ENCODE peak calls at places on chromosomes 3 and 15, in seven cellular contexts. P is esophagus squamous epithelium, G is pancreas, Q is colonic mucosa, C is iPS DF 6.9, F is adrenal gland, D is HCT116. N is an unnamed sample. For H3K4me1, the result is how much of the 10 kb centered on the place peaks cover.

GRCh38 chr3:27720899-27721716 is 1.0 kb downstream of the EOMES start:
- DNase-seq in Q (no peak), C (no peak), P (no peak), D (peak), G (no peak), F (no peak), N (peak)

GRCh38 chr15:88476635-88477038 is 9.1 kb downstream of the MRPS11 start:
- DNase-seq in Q (peak), G (no peak), C (no peak), P (no peak), F (peak), D (peak), N (no peak)

GRCh38 chr3:71551286-71551919 is 32.1 kb downstream of the FOXP1 start:
- DNase-seq in F (no peak), Q (no peak), G (no peak), C (no peak), P (no peak), D (no peak), N (no peak)

GRCh38 chr3:87127286-87127685 is 99.8 kb upstream of the CHMP2B start:
- DNase-seq in Q (no peak), G (no peak), D (no peak), P (no peak), C (no peak), F (no peak), N (no peak)

GRCh38 chr15:33089165-33089877 is 105.2 kb downstream of the FMN1 start:
- DNase-seq in F (no peak), C (no peak), G (no peak), P (no peak), D (no peak), Q (no peak), N (no peak)

GRCh38 chr3:90015688-90016356 is 908.4 kb downstream of the EPHA3 start:
- DNase-seq in D (no peak), Q (no peak), G (no peak), P (no peak), C (no peak), F (no peak), N (no peak)

GRCh38 chr15:93649691-93650235 is 560.8 kb upstream of the RGMA start:
- DNase-seq in P (no peak), D (no peak), F (no peak), C (no peak), Q (no peak), G (no peak), N (no peak)

GRCh38 chr15:98221577-98221976 is 261.1 kb downstream of the ARRDC4 start:
- DNase-seq in F (no peak), C (no peak), Q (no peak), G (no peak), P (no peak), D (no peak), N (no peak)

GRCh38 chr3:50242778-50243551 is 7.0 kb downstream of the GNAI2 start:
- DNase-seq in Q (peak), P (peak), G (no peak), C (no peak), D (no peak), F (peak), N (peak)

GRCh38 chr15:101313041-101313761 is 18.2 kb upstream of the SNRPA1 start:
- DNase-seq in D (no peak), P (no peak), F (no peak), Q (no peak), G (no peak), C (no peak), N (peak)

GRCh38 chr15:28947241-28947674 is 61.5 kb downstream of the APBA2 start:
- DNase-seq in C (no peak), F (no peak), G (no peak), Q (no peak), D (no peak), P (no peak), N (no peak)

GRCh38 chr3:79140718-79141117 is 627.1 kb downstream of the ROBO1 start:
- DNase-seq in D (no peak), P (no peak), Q (no peak), C (no peak), G (no peak), F (no peak), N (no peak)

GRCh38 chr15:40344631-40345120 is 3.9 kb upstream of the CCDC9B start:
- DNase-seq in G (peak), Q (peak), F (peak), D (no peak), P (no peak), C (no peak), N (peak)

GRCh38 chr3:122560680-122561079 is 3.4 kb downstream of the PARP9 start:
- DNase-seq in C (no peak), D (peak), P (no peak), F (peak), G (no peak), Q (peak), N (no peak)

GRCh38 chr3:197847866-197848401 is 56.9 kb downstream of the LRCH3 start:
- DNase-seq in C (no peak), F (no peak), D (no peak), P (no peak), Q (peak), G (no peak), N (no peak)

GRCh38 chr3:20739814-20740213 is 553.8 kb upstream of the SGO1 start:
- DNase-seq in P (no peak), F (no peak), C (no peak), Q (no peak), D (no peak), G (no peak), N (no peak)

GRCh38 chr3:51966941-51967383 is 292 bp downstream of the PCBP4 start:
- DNase-seq in Q (no peak), P (no peak), D (no peak), G (no peak), C (no peak), F (no peak), N (no peak)

GRCh38 chr15:28021281-28022039 is 77.7 kb downstream of the OCA2 start:
- DNase-seq in F (peak), P (no peak), C (peak), D (peak), Q (peak), G (peak), N (no peak)

GRCh38 chr3:58723197-58723596 is 56.6 kb upstream of the FAM3D start:
- DNase-seq in P (no peak), Q (no peak), G (no peak), C (no peak), F (no peak), D (no peak), N (no peak)

GRCh38 chr15:101156061-101156460 is 95.8 kb downstream of the CHSY1 start:
- DNase-seq in F (no peak), P (no peak), D (no peak), G (no peak), Q (no peak), C (no peak), N (no peak)

GRCh38 chr3:146390967-146391366 is 78.4 kb downstream of the PLSCR2 start:
- DNase-seq in Q (peak), G (no peak), C (no peak), P (no peak), F (peak), D (no peak), N (no peak)

GRCh38 chr15:27495963-27496459 is 525.0 kb downstream of the GABRG3 start:
- DNase-seq in F (no peak), P (no peak), G (no peak), C (no peak), D (no peak), Q (no peak), N (no peak)

GRCh38 chr3:178392553-178392952 is 143.7 kb upstream of the KCNMB2 start:
- DNase-seq in G (no peak), P (no peak), Q (no peak), D (no peak), C (no peak), F (peak), N (no peak)

GRCh38 chr3:142447308-142447851 is 457 bp downstream of the XRN1 start:
- DNase-seq in Q (peak), F (peak), C (no peak), P (no peak), D (peak), G (peak), N (peak)

GRCh38 chr3:149895339-149895738 is 75.4 kb downstream of the PFN2 start:
- DNase-seq in F (no peak), G (no peak), Q (no peak), C (no peak), D (no peak), P (no peak), N (no peak)

GRCh38 chr3:124759666-124760401 is 29.6 kb downstream of the UMPS start:
- DNase-seq in Q (no peak), C (no peak), G (no peak), P (no peak), F (peak), D (no peak), N (peak)

GRCh38 chr15:74176262-74177208 is 3.0 kb downstream of the ISLR start:
- DNase-seq in F (no peak), P (no peak), D (no peak), Q (no peak), C (no peak), G (no peak), N (no peak)

GRCh38 chr15:94177112-94177511 is 54.2 kb upstream of the MCTP2 start:
- DNase-seq in F (no peak), G (no peak), C (no peak), D (no peak), Q (no peak), P (no peak), N (no peak)

GRCh38 chr3:173660645-173661299 is 263.2 kb downstream of the NLGN1 start:
- DNase-seq in P (no peak), Q (no peak), G (no peak), C (no peak), F (no peak), D (no peak), N (no peak)

GRCh38 chr15:70050970-70051369 is 46.7 kb downstream of the TLE3 start:
- DNase-seq in C (no peak), G (no peak), F (no peak), D (no peak), Q (no peak), P (no peak), N (peak)

GRCh38 chr15:57557810-57558209 is 33.9 kb upstream of the MYZAP start:
- DNase-seq in Q (no peak), C (no peak), P (no peak), F (no peak), D (no peak), G (no peak), N (no peak)

GRCh38 chr3:50192689-50193141 is 1.3 kb downstream of the GNAT1 start:
- DNase-seq in G (peak), P (no peak), D (peak), C (peak), F (peak), Q (peak), N (peak)

GRCh38 chr3:9704343-9705322 is 1.0 kb downstream of the CPNE9 start:
- DNase-seq in D (no peak), C (peak), F (peak), P (no peak), G (peak), Q (peak), N (no peak)

GRCh38 chr3:13332740-13333139 is 87.4 kb downstream of the NUP210 start:
- DNase-seq in P (no peak), C (no peak), Q (no peak), G (peak), D (no peak), F (no peak), N (no peak)

DNA sequence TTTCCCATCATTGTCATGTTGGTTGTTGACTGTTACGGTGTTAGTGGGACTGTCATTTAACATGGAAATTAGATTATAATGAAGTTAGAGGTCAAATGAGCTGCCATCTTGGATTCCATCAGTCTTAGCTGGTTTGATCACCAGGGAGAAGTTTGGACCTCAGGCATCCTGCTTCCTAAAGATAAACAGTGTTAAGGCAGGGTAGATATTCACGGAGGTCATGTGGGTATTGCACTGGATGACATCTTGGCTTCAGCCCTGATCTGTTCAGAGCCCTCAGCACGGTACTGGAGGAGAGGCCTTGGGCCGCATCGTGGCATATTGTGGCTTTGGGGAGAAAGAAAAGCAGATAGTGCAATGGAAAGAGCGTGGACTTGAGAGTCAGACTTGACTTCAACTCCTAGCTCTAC is 11.1 kb upstream of the MUC20 start:
- DNase-seq in G (no peak), C (no peak), P (no peak), D (no peak), F (no peak), Q (no peak), N (no peak)
- H3K4me3 ChIP-seq in G (no peak), C (no peak), P (no peak), D (no peak), F (no peak), Q (no peak), N (no peak)

GRCh38 chr3:98482717-98483482 is 14.6 kb upstream of the OR5K2 start:
- DNase-seq in F (no peak), D (peak), G (no peak), Q (no peak), C (no peak), P (no peak), N (no peak)

DNA sequence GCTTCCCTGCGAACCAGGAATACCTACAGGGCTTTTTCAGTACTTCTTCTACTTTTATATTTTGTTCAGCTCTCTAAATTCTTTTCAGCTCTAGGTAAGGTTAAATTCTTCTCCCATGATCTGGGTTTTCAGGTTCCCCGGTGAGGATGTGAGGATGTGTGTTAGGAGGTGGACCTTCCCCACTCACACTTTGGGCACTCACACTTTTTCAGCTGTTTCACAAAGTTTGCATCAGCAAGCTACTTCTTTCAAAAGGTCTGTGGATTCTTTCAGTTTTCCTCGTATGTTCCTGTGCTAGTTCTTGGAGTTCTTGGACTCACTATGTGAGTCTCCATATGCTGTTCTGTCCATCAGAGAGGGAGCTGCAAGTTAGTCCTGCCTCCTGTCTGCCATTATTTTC is 13.9 kb upstream of the OR5K2 start:
- DNase-seq in C (no peak), F (no peak), G (no peak), D (peak), Q (no peak), P (no peak), N (no peak)
- H3K27ac ChIP-seq in C (no peak), F (no peak), G (no peak), D (peak), Q (no peak), P (no peak), N (no peak)

GRCh38 chr3:188053710-188054379 is 100.1 kb upstream of the LPP start:
- DNase-seq in D (no peak), Q (no peak), F (no peak), P (no peak), G (no peak), C (no peak), N (no peak)

GRCh38 chr3:188055388-188055787 is 98.6 kb upstream of the LPP start:
- DNase-seq in P (no peak), C (no peak), D (no peak), G (no peak), Q (no peak), F (no peak), N (no peak)

GRCh38 chr3:188058569-188059184 is 95.3 kb upstream of the LPP start:
- DNase-seq in Q (no peak), C (no peak), F (no peak), P (no peak), G (no peak), D (no peak), N (no peak)

GRCh38 chr3:188059346-188059745 is 94.6 kb upstream of the LPP start:
- DNase-seq in D (no peak), F (no peak), G (no peak), Q (no peak), C (no peak), P (no peak), N (no peak)

DNA sequence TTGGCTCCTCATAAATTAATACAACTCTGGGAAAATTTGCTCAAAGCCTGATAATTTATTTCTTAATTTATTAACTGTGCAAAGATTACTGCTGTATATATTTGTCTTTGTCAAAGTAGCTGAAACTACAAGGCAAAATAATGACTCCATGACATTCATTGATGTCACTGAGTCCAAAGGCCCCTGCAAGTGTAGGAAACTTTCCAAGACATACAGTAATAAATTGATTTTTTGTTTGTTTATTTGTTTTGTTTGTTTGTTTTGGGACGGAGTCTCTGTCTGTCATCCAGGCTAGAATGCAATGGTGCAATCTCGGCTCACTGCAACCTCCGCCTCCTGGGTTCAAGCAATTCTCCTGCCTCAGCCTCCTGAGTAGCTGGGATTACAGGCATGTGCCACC is 96.8 kb upstream of the LPP start:
- DNase-seq in Q (no peak), C (no peak), F (no peak), P (no peak), G (no peak), D (no peak), N (no peak)
- H3K4me1 ChIP-seq in Q (under half), C (under half), F (under half), P (under half), G (under half), D (under half), N (under half)

GRCh38 chr15:42387603-42388002 is 28.3 kb downstream of the CAPN3 start:
- DNase-seq in D (no peak), F (no peak), P (no peak), Q (no peak), G (no peak), C (no peak), N (no peak)

GRCh38 chr15:42394131-42394530 is 34.8 kb downstream of the CAPN3 start:
- DNase-seq in D (no peak), Q (no peak), C (no peak), G (no peak), P (no peak), F (no peak), N (peak)

GRCh38 chr15:42392309-42393024 is 33.2 kb downstream of the CAPN3 start:
- DNase-seq in G (no peak), C (no peak), F (no peak), P (no peak), D (no peak), Q (peak), N (no peak)
- H3K4me3 ChIP-seq in G (no peak), C (no peak), F (no peak), P (no peak), D (no peak), Q (no peak), N (no peak)

GRCh38 chr15:63501256-63502089 is 2.9 kb upstream of the USP3 start:
- DNase-seq in D (no peak), G (peak), F (peak), P (no peak), Q (peak), C (no peak), N (peak)
- H3K27ac ChIP-seq in D (peak), G (peak), F (peak), P (peak), Q (peak), C (no peak), N (peak)

GRCh38 chr3:171874879-171875278 is 31.7 kb downstream of the TMEM212 start:
- DNase-seq in F (no peak), Q (no peak), G (no peak), C (no peak), D (no peak), P (no peak), N (no peak)
- H3K4me1 ChIP-seq in F (under half), Q (under half), G (under half), C (under half), D (under half), P (under half), N (under half)

GRCh38 chr3:158354713-158355112 is 216.3 kb upstream of the MLF1 start:
- DNase-seq in G (no peak), F (no peak), D (no peak), Q (no peak), C (no peak), P (no peak), N (no peak)

GRCh38 chr3:158352551-158352950 is 218.4 kb upstream of the MLF1 start:
- DNase-seq in D (no peak), P (no peak), Q (no peak), F (no peak), G (no peak), C (no peak), N (peak)

GRCh38 chr3:158350971-158351370 is 220.0 kb upstream of the MLF1 start:
- DNase-seq in P (no peak), C (no peak), Q (no peak), F (no peak), D (no peak), G (no peak), N (no peak)

GRCh38 chr3:158360756-158361448 is 210.1 kb upstream of the MLF1 start:
- DNase-seq in G (no peak), P (no peak), Q (no peak), C (no peak), D (no peak), F (no peak), N (no peak)

DNA sequence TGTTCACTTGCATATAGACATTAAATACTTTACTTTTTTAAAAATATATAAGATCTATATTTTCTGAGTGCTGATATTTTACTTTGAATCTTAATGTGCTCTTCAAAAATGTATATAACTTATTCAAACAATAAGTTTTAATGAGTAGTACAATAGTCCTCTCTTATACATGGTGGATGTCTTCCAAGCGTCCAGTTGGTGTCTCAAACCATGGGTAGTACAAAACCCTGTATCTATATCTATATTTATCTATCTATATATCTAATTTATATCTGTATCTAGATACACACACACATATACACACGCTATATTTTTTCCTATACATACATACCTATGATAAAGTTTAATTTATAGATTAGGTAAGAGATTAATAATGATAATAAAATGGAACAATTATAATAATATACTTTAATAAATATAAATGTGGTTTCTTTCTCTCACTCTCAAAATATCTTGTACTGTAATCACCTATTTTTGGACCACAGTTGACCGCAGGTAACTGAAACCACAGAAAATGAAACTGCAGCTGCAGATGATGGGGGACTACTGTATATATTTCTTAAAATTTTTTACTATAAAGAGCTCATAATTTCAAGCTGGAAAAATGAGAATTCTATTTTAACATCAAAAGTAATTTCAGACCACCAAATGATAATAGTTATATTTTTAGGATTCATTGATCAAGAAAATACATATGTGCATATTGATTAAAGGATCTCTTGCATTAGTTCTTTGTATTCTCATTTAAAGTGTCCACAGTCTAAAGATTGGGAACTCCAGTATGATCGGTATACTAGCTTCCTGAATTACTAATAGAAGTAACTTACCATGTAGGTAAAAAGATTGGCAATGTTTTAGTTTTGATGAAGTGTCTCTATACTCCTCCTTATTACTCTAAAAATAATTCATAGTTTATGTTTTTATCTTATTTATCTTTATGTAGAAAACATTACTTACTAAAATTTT is 215.1 kb upstream of the MLF1 start:
- DNase-seq in D (no peak), F (no peak), G (no peak), Q (no peak), P (no peak), C (no peak), N (no peak)
- H3K4me3 ChIP-seq in D (no peak), F (no peak), G (no peak), Q (no peak), P (no peak), C (no peak), N (no peak)

GRCh38 chr3:112086857-112087524 is 802 bp downstream of the C3orf52 start:
- DNase-seq in Q (no peak), P (no peak), F (no peak), C (no peak), D (peak), G (peak), N (no peak)
- H3K27ac ChIP-seq in Q (peak), P (peak), F (no peak), C (no peak), D (peak), G (peak), N (peak)

GRCh38 chr3:156665296-156665695 is 9.1 kb upstream of the TIPARP start:
- DNase-seq in Q (no peak), C (no peak), P (no peak), G (no peak), D (no peak), F (no peak), N (no peak)
- H3K4me1 ChIP-seq in Q (under half), C (under half), P (under half), G (under half), D (under half), F (under half), N (under half)

N was measured in upper lobe of left lung.